ENCODE peak calls at places on chromosomes 3 and 15, in nine cellular contexts. X is amniotic stem cell; S is activated CD8-positive, alpha-beta memory T cell treated with anti-CD3 and anti-CD28 coated beads, Interleukin-2, amount 50 U/mL, for 48 hours; N is anterior cingulate cortex; M is hypothalamus; G is NCI-H69; O is stimulated activated CD8-positive, alpha-beta memory T cell treated with anti-CD3 and anti-CD28 coated beads, Interleukin-12 subunit alpha, Interleukin-12 subunit beta, amount 100 ng/mL, for 4 hours; W is NCI-H510A; B is GM12878. U is an unnamed sample.

GRCh38 chr3:46846624-46847542 is 16.4 kb downstream of the MYL3 start:
- DNase-seq in W (no peak), X (no peak), N (no peak), G (no peak), S (peak; percentile 51), O (no peak), M (no peak), B (no peak), U (no peak)

GRCh38 chr3:149751551-149751950 is 738 bp downstream of the COMMD2 start:
- DNase-seq in X (no peak), W (no peak), G (no peak), S (no peak), B (no peak), M (no peak), O (no peak), N (no peak), U (no peak)

GRCh38 chr15:79608041-79608440 is 175.9 kb downstream of the MINAR1 start:
- DNase-seq in S (no peak), O (no peak), W (no peak), G (no peak), X (no peak), B (no peak), N (no peak), M (no peak), U (no peak)

GRCh38 chr3:52525666-52526065 is 8.0 kb downstream of the NT5DC2 start:
- DNase-seq in S (no peak), N (no peak), G (no peak), B (no peak), W (no peak), X (no peak), M (no peak), O (no peak), U (no peak)

GRCh38 chr3:27568393-27568792 is 84.2 kb upstream of the SLC4A7 start:
- DNase-seq in N (peak; percentile 49), X (peak; percentile 32), B (no peak), O (no peak), G (peak; percentile 88), W (no peak), M (peak; percentile 0), S (no peak), U (peak; percentile 14)

GRCh38 chr3:18847583-18848197 is 300.6 kb upstream of the KCNH8 start:
- DNase-seq in S (no peak), O (no peak), B (no peak), W (no peak), G (peak; percentile 42), X (no peak), M (no peak), N (no peak), U (no peak)

GRCh38 chr15:72118400-72118978 is at the start of gene SENP8:
- DNase-seq in B (no peak), X (peak; percentile 59), O (no peak), G (peak; percentile 84), S (no peak), W (no peak), N (no peak), M (peak; percentile 77), U (no peak)

GRCh38 chr3:171345112-171345843 is 114.9 kb downstream of the TNIK start:
- DNase-seq in S (no peak), W (no peak), N (no peak), O (no peak), B (no peak), M (no peak), X (no peak), G (no peak), U (no peak)

GRCh38 chr3:171844873-171845272 is 1.7 kb downstream of the TMEM212 start:
- DNase-seq in X (no peak), M (no peak), S (no peak), G (no peak), B (no peak), N (no peak), O (no peak), W (no peak), U (no peak)

GRCh38 chr3:177249203-177249602 is 51.9 kb upstream of the TBL1XR1 start:
- DNase-seq in X (no peak), O (no peak), B (no peak), W (no peak), S (no peak), G (no peak), M (no peak), N (no peak), U (no peak)

GRCh38 chr3:172040078-172040975 is 949 bp downstream of the FNDC3B start:
- DNase-seq in W (peak; percentile 68), S (peak; percentile 72), N (no peak), B (no peak), X (peak; percentile 62), M (peak; percentile 35), G (peak; percentile 88), O (peak; percentile 21), U (peak; percentile 80)

GRCh38 chr3:196192036-196193001 is 18.9 kb downstream of the ZDHHC19 start:
- DNase-seq in O (peak; percentile 27), W (no peak), N (no peak), B (peak; percentile 74), M (no peak), G (no peak), S (peak; percentile 77), X (no peak), U (no peak)

GRCh38 chr15:89122532-89123525 is 34.6 kb downstream of the ABHD2 start:
- DNase-seq in M (no peak), S (no peak), N (no peak), G (peak; percentile 91), O (no peak), X (no peak), B (no peak), W (no peak), U (peak; percentile 32)